ENCODE peak calls at places on chromosomes 12 and 14, in nine cellular contexts. O, A, W, D, L, Y, G, F and E are unnamed samples.

GRCh38 chr12:118355838-118356237 is 16.9 kb downstream of the TAOK3 start:
- DNase-seq in O (no peak), A (no peak), W (no peak), D (no peak), L (no peak), Y (no peak), G (no peak), F (no peak), E (no peak)

GRCh38 chr12:123043536-123044001 is 63.1 kb downstream of the ARL6IP4 start:
- DNase-seq in O (peak; percentile 94), A (peak; percentile 99), W (peak; percentile 63), D (peak; percentile 12), L (peak; percentile 91), Y (peak; percentile 48), G (peak; percentile 93), F (peak; percentile 74), E (peak; percentile 89)

GRCh38 chr14:105450864-105451720 is 23.5 kb upstream of the CRIP2 start:
- DNase-seq in O (peak; percentile 53), A (no peak), W (no peak), D (no peak), L (no peak), Y (no peak), G (no peak), F (no peak), E (no peak)

GRCh38 chr14:78566859-78567172 is 396.6 kb downstream of the NRXN3 start:
- DNase-seq in O (no peak), A (no peak), W (no peak), D (no peak), L (no peak), Y (no peak), G (no peak), F (no peak), E (no peak)

GRCh38 chr14:52043690-52044089 is 25.2 kb downstream of the NID2 start:
- DNase-seq in O (peak; percentile 63), A (peak; percentile 23), W (no peak), D (no peak), L (no peak), Y (no peak), G (no peak), F (peak; percentile 58), E (no peak)

GRCh38 chr12:43316506-43316905 is 235.5 kb downstream of the ADAMTS20 start:
- DNase-seq in O (no peak), A (peak; percentile 14), W (no peak), D (no peak), L (no peak), Y (no peak), G (no peak), F (no peak), E (no peak)

GRCh38 chr12:113040722-113041168 is 15.8 kb upstream of the DTX1 start:
- DNase-seq in O (peak; percentile 89), A (peak; percentile 43), W (no peak), D (no peak), L (peak; percentile 90), Y (no peak), G (peak; percentile 87), F (no peak), E (peak; percentile 88)

GRCh38 chr14:54310151-54310851 is 86.5 kb upstream of the CDKN3 start:
- DNase-seq in O (no peak), A (no peak), W (no peak), D (no peak), L (no peak), Y (no peak), G (no peak), F (no peak), E (no peak)

GRCh38 chr12:94717112-94717511 is 66.8 kb upstream of the TMCC3 start:
- DNase-seq in O (no peak), A (no peak), W (no peak), D (no peak), L (no peak), Y (no peak), G (no peak), F (no peak), E (no peak)

GRCh38 chr14:77266336-77266735 is 4.7 kb downstream of the NGB start:
- DNase-seq in O (no peak), A (no peak), W (no peak), D (no peak), L (no peak), Y (no peak), G (no peak), F (no peak), E (no peak)

GRCh38 chr14:22994762-22995275 is 12.5 kb upstream of the AJUBA start:
- DNase-seq in O (no peak), A (peak; percentile 48), W (no peak), D (no peak), L (peak; percentile 52), Y (no peak), G (no peak), F (no peak), E (no peak)

GRCh38 chr14:67934087-67934486 is 114.5 kb downstream of the RAD51B start:
- DNase-seq in O (no peak), A (peak; percentile 85), W (no peak), D (peak; percentile 26), L (peak; percentile 93), Y (peak; percentile 78), G (no peak), F (no peak), E (no peak)

GRCh38 chr12:53214687-53215455 is 7.8 kb upstream of the ITGB7 start:
- DNase-seq in O (peak; percentile 92), A (no peak), W (no peak), D (no peak), L (no peak), Y (no peak), G (peak; percentile 77), F (no peak), E (no peak)

GRCh38 chr14:79749051-79749450 is 462.3 kb downstream of the DIO2 start:
- DNase-seq in O (no peak), A (no peak), W (no peak), D (no peak), L (no peak), Y (no peak), G (no peak), F (no peak), E (no peak)

GRCh38 chr12:131233737-131234474 is 280.2 kb downstream of the ADGRD1 start:
- DNase-seq in O (no peak), A (no peak), W (no peak), D (no peak), L (no peak), Y (no peak), G (no peak), F (no peak), E (no peak)
- H3K4me3 ChIP-seq in O (no peak overlapping the region), A (no peak overlapping the region), W (no peak overlapping the region), D (no peak overlapping the region), L (no peak overlapping the region), Y (no peak overlapping the region), G (no peak overlapping the region), F (no peak overlapping the region), E (no peak overlapping the region)

DNA sequence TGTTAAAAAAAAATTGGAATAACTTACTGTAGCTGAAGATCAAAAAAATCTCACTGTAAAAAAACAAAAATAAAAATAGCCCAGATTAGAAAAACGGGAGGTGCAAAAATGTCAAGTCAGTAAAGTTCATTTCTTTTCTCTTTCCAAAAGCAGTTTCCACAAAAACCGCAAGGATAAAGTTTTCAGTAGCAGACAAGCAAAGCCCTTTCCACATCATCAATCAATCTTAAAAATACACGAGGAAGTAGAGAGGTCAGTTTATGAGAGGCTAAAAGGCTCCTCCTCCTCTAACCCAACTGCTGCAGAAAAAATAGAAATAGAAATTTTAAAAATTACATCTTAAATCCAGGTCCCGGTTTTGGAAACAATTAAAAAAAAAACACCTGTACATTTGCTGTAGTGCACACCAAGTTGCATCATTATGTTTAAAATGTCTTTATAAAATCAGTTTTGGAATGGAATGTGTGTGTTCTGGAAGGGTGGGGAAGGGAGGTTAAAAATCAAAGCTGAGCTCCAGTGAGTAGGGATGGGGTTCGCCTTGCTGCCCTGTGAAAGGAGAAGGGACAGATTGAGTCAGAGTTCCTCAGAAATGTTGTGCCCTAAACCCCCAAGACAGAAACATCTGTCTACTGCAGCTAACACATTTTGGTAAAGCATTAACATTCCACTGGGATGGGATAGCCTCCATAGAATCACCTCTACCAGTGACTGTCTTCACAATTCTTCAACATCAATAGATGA is 5.8 kb downstream of the HNRNPC start:
- DNase-seq in O (no peak), A (peak; percentile 49), W (no peak), D (no peak), L (peak; percentile 45), Y (no peak), G (no peak), F (no peak), E (no peak)
- H3K4me3 ChIP-seq in O (no peak overlapping the region), A (no peak overlapping the region), W (no peak overlapping the region), D (peak overlapping the region; percentile 13), L (no peak overlapping the region), Y (peak overlapping the region; percentile 16), G (peak overlapping the region; percentile 28), F (no peak overlapping the region), E (peak overlapping the region; percentile 38)

GRCh38 chr12:32400114-32400672 is 835 bp downstream of the FGD4 start:
- DNase-seq in O (no peak), A (no peak), W (no peak), D (no peak), L (no peak), Y (peak; percentile 99), G (no peak), F (peak; percentile 66), E (no peak)
- H3K4me3 ChIP-seq in O (peak overlapping the region; percentile 77), A (peak overlapping the region; percentile 47), W (peak overlapping the region; percentile 75), D (peak overlapping the region; percentile 80), L (peak overlapping the region; percentile 68), Y (peak overlapping the region; percentile 97), G (peak overlapping the region; percentile 81), F (peak overlapping the region; percentile 65), E (peak overlapping the region; percentile 90)

GRCh38 chr14:43341921-43342320 is 1165.2 kb downstream of the FSCB start:
- DNase-seq in O (no peak), A (no peak), W (no peak), D (no peak), L (no peak), Y (no peak), G (no peak), F (no peak), E (no peak)

DNA sequence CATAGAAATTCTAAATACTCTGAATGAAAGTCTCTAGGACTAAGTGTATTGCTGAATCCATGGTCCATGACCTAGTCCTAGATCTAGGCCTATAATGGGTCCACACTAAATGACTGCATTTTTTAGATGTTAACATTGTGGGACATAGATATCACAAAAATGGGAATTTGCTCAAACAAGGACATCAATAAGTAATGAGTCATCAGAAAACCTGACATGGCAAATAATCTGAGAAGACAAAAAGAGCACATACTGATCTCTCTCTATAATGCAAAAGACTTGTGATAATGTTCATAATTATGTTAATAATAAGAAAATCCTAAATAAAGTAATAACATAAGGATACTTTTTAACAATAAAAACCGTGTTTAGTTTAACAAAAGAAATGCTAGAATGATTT is 1168.4 kb downstream of the FSCB start:
- DNase-seq in O (no peak), A (no peak), W (no peak), D (no peak), L (no peak), Y (no peak), G (no peak), F (no peak), E (no peak)
- H3K4me3 ChIP-seq in O (no peak overlapping the region), A (no peak overlapping the region), W (no peak overlapping the region), D (no peak overlapping the region), L (no peak overlapping the region), Y (no peak overlapping the region), G (no peak overlapping the region), F (no peak overlapping the region), E (no peak overlapping the region)